ENCODE peak calls at places on chromosomes 2 and 18, in eight cellular contexts. One of them, this sample, is unnamed.
A peak's percentile ranks its signal among the peaks of the same experiment; 100 is the strongest.

GRCh38 chr2:221204699-221205098 is 367.4 kb downstream of the EPHA4 start:
- DNase-seq in trophoblast cell: no peak
- DNase-seq in activated naive CD8-positive, alpha-beta T cell treated with anti-CD3 and anti-CD28 coated beads for 36 hours: no peak
- DNase-seq in AG08395: no peak
- DNase-seq in HS-5: no peak
- DNase-seq in choroid plexus epithelial cell: no peak
- DNase-seq in KBM-7: no peak
- DNase-seq in Calu3: no peak
- DNase-seq in this sample: no peak

GRCh38 chr2:43453771-43454170 is 142.1 kb downstream of the THADA start:
- DNase-seq in trophoblast cell: no peak
- DNase-seq in activated naive CD8-positive, alpha-beta T cell treated with anti-CD3 and anti-CD28 coated beads for 36 hours: no peak
- DNase-seq in AG08395: no peak
- DNase-seq in HS-5: no peak
- DNase-seq in choroid plexus epithelial cell: no peak
- DNase-seq in KBM-7: no peak
- DNase-seq in Calu3: no peak
- DNase-seq in this sample: no peak

GRCh38 chr2:170716851-170717598 is 1.9 kb downstream of the SP5 start:
- DNase-seq in trophoblast cell: no peak
- DNase-seq in activated naive CD8-positive, alpha-beta T cell treated with anti-CD3 and anti-CD28 coated beads for 36 hours: peak; percentile 59
- DNase-seq in AG08395: peak; percentile 68
- DNase-seq in HS-5: no peak
- DNase-seq in choroid plexus epithelial cell: peak; percentile 29
- DNase-seq in KBM-7: no peak
- DNase-seq in Calu3: no peak
- DNase-seq in this sample: no peak

GRCh38 chr2:202425036-202425435 is 48.9 kb downstream of the BMPR2 start:
- DNase-seq in trophoblast cell: peak; percentile 59
- DNase-seq in activated naive CD8-positive, alpha-beta T cell treated with anti-CD3 and anti-CD28 coated beads for 36 hours: no peak
- DNase-seq in AG08395: no peak
- DNase-seq in HS-5: no peak
- DNase-seq in choroid plexus epithelial cell: no peak
- DNase-seq in KBM-7: no peak
- DNase-seq in Calu3: no peak
- DNase-seq in this sample: no peak

GRCh38 chr2:215790548-215791421 is 222.6 kb downstream of the MREG start:
- DNase-seq in trophoblast cell: no peak
- DNase-seq in activated naive CD8-positive, alpha-beta T cell treated with anti-CD3 and anti-CD28 coated beads for 36 hours: no peak
- DNase-seq in AG08395: no peak
- DNase-seq in HS-5: no peak
- DNase-seq in choroid plexus epithelial cell: no peak
- DNase-seq in KBM-7: no peak
- DNase-seq in Calu3: no peak
- DNase-seq in this sample: no peak

GRCh38 chr2:55585451-55586079 is 31.9 kb downstream of the PPP4R3B start:
- DNase-seq in trophoblast cell: peak; percentile 79
- DNase-seq in activated naive CD8-positive, alpha-beta T cell treated with anti-CD3 and anti-CD28 coated beads for 36 hours: no peak
- DNase-seq in AG08395: peak; percentile 54
- DNase-seq in HS-5: peak; percentile 50
- DNase-seq in choroid plexus epithelial cell: peak; percentile 79
- DNase-seq in KBM-7: no peak
- DNase-seq in Calu3: no peak
- DNase-seq in this sample: peak; percentile 18

GRCh38 chr2:175180701-175181103 is 808 bp downstream of the ATP5MC3 start:
- DNase-seq in trophoblast cell: peak; percentile 19
- DNase-seq in activated naive CD8-positive, alpha-beta T cell treated with anti-CD3 and anti-CD28 coated beads for 36 hours: peak; percentile 69
- DNase-seq in AG08395: peak; percentile 56
- DNase-seq in HS-5: no peak
- DNase-seq in choroid plexus epithelial cell: peak; percentile 56
- DNase-seq in KBM-7: peak; percentile 75
- DNase-seq in Calu3: peak; percentile 29
- DNase-seq in this sample: no peak

GRCh38 chr2:100621371-100621910 is 58.6 kb downstream of the PDCL3 start:
- DNase-seq in trophoblast cell: no peak
- DNase-seq in activated naive CD8-positive, alpha-beta T cell treated with anti-CD3 and anti-CD28 coated beads for 36 hours: no peak
- DNase-seq in AG08395: no peak
- DNase-seq in HS-5: no peak
- DNase-seq in choroid plexus epithelial cell: no peak
- DNase-seq in KBM-7: no peak
- DNase-seq in Calu3: no peak
- DNase-seq in this sample: no peak

GRCh38 chr2:19576411-19576810 is 218.0 kb upstream of the OSR1 start:
- DNase-seq in trophoblast cell: peak; percentile 78
- DNase-seq in activated naive CD8-positive, alpha-beta T cell treated with anti-CD3 and anti-CD28 coated beads for 36 hours: no peak
- DNase-seq in AG08395: no peak
- DNase-seq in HS-5: no peak
- DNase-seq in choroid plexus epithelial cell: no peak
- DNase-seq in KBM-7: no peak
- DNase-seq in Calu3: no peak
- DNase-seq in this sample: no peak

GRCh38 chr2:201668402-201668801 is 25.1 kb upstream of the TMEM237 start:
- DNase-seq in trophoblast cell: no peak
- DNase-seq in activated naive CD8-positive, alpha-beta T cell treated with anti-CD3 and anti-CD28 coated beads for 36 hours: no peak
- DNase-seq in AG08395: no peak
- DNase-seq in HS-5: no peak
- DNase-seq in choroid plexus epithelial cell: no peak
- DNase-seq in KBM-7: no peak
- DNase-seq in Calu3: no peak
- DNase-seq in this sample: no peak

GRCh38 chr2:65576861-65577601 is 144.6 kb upstream of the SPRED2 start:
- DNase-seq in trophoblast cell: peak; percentile 94
- DNase-seq in activated naive CD8-positive, alpha-beta T cell treated with anti-CD3 and anti-CD28 coated beads for 36 hours: no peak
- DNase-seq in AG08395: peak; percentile 91
- DNase-seq in HS-5: peak; percentile 89
- DNase-seq in choroid plexus epithelial cell: peak; percentile 96
- DNase-seq in KBM-7: no peak
- DNase-seq in Calu3: peak; percentile 14
- DNase-seq in this sample: peak; percentile 92

GRCh38 chr18:8798996-8799395 is 93.6 kb downstream of the MTCL1 start:
- DNase-seq in trophoblast cell: no peak
- DNase-seq in activated naive CD8-positive, alpha-beta T cell treated with anti-CD3 and anti-CD28 coated beads for 36 hours: no peak
- DNase-seq in AG08395: peak; percentile 67
- DNase-seq in HS-5: no peak
- DNase-seq in choroid plexus epithelial cell: no peak
- DNase-seq in KBM-7: no peak
- DNase-seq in Calu3: peak; percentile 32
- DNase-seq in this sample: no peak

GRCh38 chr2:169361706-169362345 is 508 bp downstream of the LRP2 start:
- DNase-seq in trophoblast cell: peak; percentile 4
- DNase-seq in activated naive CD8-positive, alpha-beta T cell treated with anti-CD3 and anti-CD28 coated beads for 36 hours: peak; percentile 13
- DNase-seq in AG08395: no peak
- DNase-seq in HS-5: no peak
- DNase-seq in choroid plexus epithelial cell: peak; percentile 6
- DNase-seq in KBM-7: peak; percentile 23
- DNase-seq in Calu3: peak; percentile 36
- DNase-seq in this sample: no peak

GRCh38 chr2:176187306-176188217 is 906 bp upstream of the HOXD1 start:
- DNase-seq in trophoblast cell: peak; percentile 22
- DNase-seq in activated naive CD8-positive, alpha-beta T cell treated with anti-CD3 and anti-CD28 coated beads for 36 hours: no peak
- DNase-seq in AG08395: peak; percentile 22
- DNase-seq in HS-5: peak; percentile 34
- DNase-seq in choroid plexus epithelial cell: no peak
- DNase-seq in KBM-7: no peak
- DNase-seq in Calu3: no peak
- DNase-seq in this sample: no peak

GRCh38 chr2:68214381-68214780 is 38.0 kb downstream of the PPP3R1 start:
- DNase-seq in trophoblast cell: no peak
- DNase-seq in activated naive CD8-positive, alpha-beta T cell treated with anti-CD3 and anti-CD28 coated beads for 36 hours: no peak
- DNase-seq in AG08395: no peak
- DNase-seq in HS-5: no peak
- DNase-seq in choroid plexus epithelial cell: no peak
- DNase-seq in KBM-7: no peak
- DNase-seq in Calu3: no peak
- DNase-seq in this sample: no peak

This sample was measured in kidney epithelial cell.